ENCODE peak calls at places on chromosomes 6 and 20, in ten cellular contexts. P is stromal cell of bone marrow; D is Daoy; V is body of pancreas; Y is hepatocyte; J is mesenteric fat pad; R is ascending aorta; C is activated CD4-positive, alpha-beta T cell treated with anti-CD3 and anti-CD28 coated beads for 24 hours; Z is WTC11; F is iris pigment epithelial cell. U is an unnamed sample.

GRCh38 chr6:107713214-107713962 is 110.7 kb downstream of the SCML4 start:
- DNase-seq in J (no peak), F (no peak), Z (no peak), R (no peak), P (no peak), C (no peak), D (no peak), Y (no peak), V (no peak), U (no peak)

GRCh38 chr6:87095056-87095527 is at the start of gene CGA:
- DNase-seq in R (no peak), F (no peak), V (no peak), Y (no peak), P (no peak), C (no peak), J (no peak), Z (no peak), D (no peak), U (no peak)

GRCh38 chr20:37914672-37915433 is 11.9 kb downstream of the VSTM2L start:
- DNase-seq in V (no peak), R (no peak), J (no peak), D (no peak), Z (peak), P (no peak), F (no peak), Y (peak), C (no peak), U (no peak)

GRCh38 chr6:135703621-135704020 is 147.9 kb upstream of the PDE7B start:
- DNase-seq in C (no peak), J (no peak), Y (no peak), V (no peak), R (no peak), Z (no peak), F (peak), P (no peak), D (no peak), U (no peak)

GRCh38 chr6:135030532-135031178 is 24.0 kb downstream of the HBS1L start:
- DNase-seq in Y (no peak), R (no peak), D (no peak), J (no peak), F (peak), C (no peak), Z (no peak), V (no peak), P (no peak), U (no peak)

GRCh38 chr20:38825901-38826625 is 20.6 kb downstream of the PPP1R16B start:
- DNase-seq in Z (no peak), F (peak), P (peak), R (no peak), J (no peak), C (no peak), V (peak), Y (peak), D (peak), U (peak)

GRCh38 chr20:44543345-44543744 is 21.5 kb upstream of the SERINC3 start:
- DNase-seq in C (no peak), J (no peak), P (no peak), F (no peak), V (no peak), Y (no peak), Z (no peak), R (no peak), D (no peak), U (no peak)

GRCh38 chr20:1992359-1992758 is 1.5 kb downstream of the PDYN start:
- DNase-seq in Y (no peak), V (no peak), F (no peak), R (no peak), C (no peak), D (no peak), Z (no peak), J (no peak), P (no peak), U (no peak)

GRCh38 chr6:41132254-41132653 is 21.9 kb downstream of the TREML1 start:
- DNase-seq in C (no peak), D (no peak), P (no peak), Y (no peak), V (no peak), J (no peak), R (no peak), F (no peak), Z (no peak), U (no peak)

GRCh38 chr6:44172759-44173500 is 14.3 kb downstream of the CAPN11 start:
- DNase-seq in Y (peak), F (peak), R (peak), J (no peak), P (peak), V (peak), D (peak), C (peak), Z (peak), U (peak)

GRCh38 chr6:9563996-9564395 is 850.9 kb downstream of the TFAP2A start:
- DNase-seq in F (no peak), C (no peak), Z (no peak), J (no peak), R (no peak), P (no peak), Y (no peak), D (no peak), V (no peak), U (no peak)

GRCh38 chr6:106477158-106477557 is 116.6 kb downstream of the CRYBG1 start:
- DNase-seq in Y (no peak), P (no peak), Z (no peak), J (no peak), R (no peak), V (no peak), D (no peak), F (no peak), C (no peak), U (no peak)